ENCODE peak calls at places on chromosomes 6 and 20, in eight cellular contexts. One of them, this sample, is unnamed.

GRCh38 chr6:142796571-142796970 is 148.4 kb downstream of the HIVEP2 start:
- DNase-seq in pons: no peak
- DNase-seq in occipital lobe: no peak
- DNase-seq in activated CD8-positive, alpha-beta T cell treated with anti-CD3 and anti-CD28 coated beads for 36 hours: no peak
- DNase-seq in AG10803: peak
- DNase-seq in CD8-positive, alpha-beta T cell: no peak
- DNase-seq in GM23248: peak
- DNase-seq in AG04450: no peak
- DNase-seq in this sample: no peak

GRCh38 chr6:108801331-108801730 is 46.9 kb upstream of the ARMC2 start:
- DNase-seq in CD8-positive, alpha-beta T cell: no peak
- DNase-seq in occipital lobe: no peak
- DNase-seq in pons: peak
- DNase-seq in AG04450: no peak
- DNase-seq in GM23248: no peak
- DNase-seq in AG10803: no peak
- DNase-seq in activated CD8-positive, alpha-beta T cell treated with anti-CD3 and anti-CD28 coated beads for 36 hours: no peak
- DNase-seq in this sample: no peak

GRCh38 chr6:146027586-146028249 is 1.1 kb upstream of the GRM1 start:
- DNase-seq in GM23248: peak
- DNase-seq in occipital lobe: no peak
- DNase-seq in pons: no peak
- DNase-seq in CD8-positive, alpha-beta T cell: no peak
- DNase-seq in activated CD8-positive, alpha-beta T cell treated with anti-CD3 and anti-CD28 coated beads for 36 hours: no peak
- DNase-seq in AG10803: no peak
- DNase-seq in AG04450: no peak
- DNase-seq in this sample: no peak

GRCh38 chr20:63366658-63367360 is 5.7 kb upstream of the CHRNA4 start:
- DNase-seq in pons: no peak
- DNase-seq in activated CD8-positive, alpha-beta T cell treated with anti-CD3 and anti-CD28 coated beads for 36 hours: no peak
- DNase-seq in AG10803: no peak
- DNase-seq in CD8-positive, alpha-beta T cell: no peak
- DNase-seq in GM23248: no peak
- DNase-seq in occipital lobe: no peak
- DNase-seq in AG04450: no peak
- DNase-seq in this sample: no peak

GRCh38 chr6:77543601-77544000 is 80.3 kb upstream of the HTR1B start:
- DNase-seq in activated CD8-positive, alpha-beta T cell treated with anti-CD3 and anti-CD28 coated beads for 36 hours: no peak
- DNase-seq in pons: no peak
- DNase-seq in CD8-positive, alpha-beta T cell: no peak
- DNase-seq in occipital lobe: no peak
- DNase-seq in GM23248: no peak
- DNase-seq in AG04450: no peak
- DNase-seq in AG10803: no peak
- DNase-seq in this sample: no peak

GRCh38 chr6:17057322-17057721 is 44.5 kb upstream of the STMND1 start:
- DNase-seq in occipital lobe: no peak
- DNase-seq in CD8-positive, alpha-beta T cell: no peak
- DNase-seq in AG10803: peak
- DNase-seq in AG04450: no peak
- DNase-seq in pons: no peak
- DNase-seq in activated CD8-positive, alpha-beta T cell treated with anti-CD3 and anti-CD28 coated beads for 36 hours: no peak
- DNase-seq in GM23248: peak
- DNase-seq in this sample: no peak

GRCh38 chr6:78340755-78341154 is 526.6 kb upstream of the IRAK1BP1 start:
- DNase-seq in pons: no peak
- DNase-seq in GM23248: no peak
- DNase-seq in AG10803: no peak
- DNase-seq in CD8-positive, alpha-beta T cell: no peak
- DNase-seq in AG04450: no peak
- DNase-seq in occipital lobe: no peak
- DNase-seq in activated CD8-positive, alpha-beta T cell treated with anti-CD3 and anti-CD28 coated beads for 36 hours: no peak
- DNase-seq in this sample: no peak

GRCh38 chr6:136549359-136550044 is 720 bp downstream of the MAP7 start:
- DNase-seq in AG04450: no peak
- DNase-seq in pons: peak
- DNase-seq in CD8-positive, alpha-beta T cell: no peak
- DNase-seq in AG10803: no peak
- DNase-seq in occipital lobe: no peak
- DNase-seq in activated CD8-positive, alpha-beta T cell treated with anti-CD3 and anti-CD28 coated beads for 36 hours: no peak
- DNase-seq in GM23248: peak
- DNase-seq in this sample: no peak

GRCh38 chr6:150683320-150683719 is 83.6 kb downstream of the PLEKHG1 start:
- DNase-seq in activated CD8-positive, alpha-beta T cell treated with anti-CD3 and anti-CD28 coated beads for 36 hours: no peak
- DNase-seq in occipital lobe: no peak
- DNase-seq in CD8-positive, alpha-beta T cell: no peak
- DNase-seq in AG04450: no peak
- DNase-seq in GM23248: no peak
- DNase-seq in pons: no peak
- DNase-seq in AG10803: no peak
- DNase-seq in this sample: no peak

GRCh38 chr6:7135755-7136154 is 28.0 kb downstream of the RREB1 start:
- DNase-seq in activated CD8-positive, alpha-beta T cell treated with anti-CD3 and anti-CD28 coated beads for 36 hours: peak
- DNase-seq in occipital lobe: no peak
- DNase-seq in AG04450: no peak
- DNase-seq in AG10803: no peak
- DNase-seq in GM23248: no peak
- DNase-seq in CD8-positive, alpha-beta T cell: no peak
- DNase-seq in pons: no peak
- DNase-seq in this sample: no peak

GRCh38 chr6:158628542-158628941 is 16.0 kb downstream of the DYNLT1 start:
- DNase-seq in occipital lobe: no peak
- DNase-seq in AG04450: no peak
- DNase-seq in CD8-positive, alpha-beta T cell: no peak
- DNase-seq in activated CD8-positive, alpha-beta T cell treated with anti-CD3 and anti-CD28 coated beads for 36 hours: no peak
- DNase-seq in GM23248: no peak
- DNase-seq in AG10803: no peak
- DNase-seq in pons: no peak
- DNase-seq in this sample: no peak

GRCh38 chr20:18056174-18057105 is 1.3 kb downstream of the OVOL2 start:
- DNase-seq in AG10803: no peak
- DNase-seq in pons: no peak
- DNase-seq in CD8-positive, alpha-beta T cell: no peak
- DNase-seq in activated CD8-positive, alpha-beta T cell treated with anti-CD3 and anti-CD28 coated beads for 36 hours: peak
- DNase-seq in AG04450: no peak
- DNase-seq in occipital lobe: no peak
- DNase-seq in GM23248: peak
- DNase-seq in this sample: peak